ENCODE peak calls at places on chromosomes 12 and 14, in seven cellular contexts. One of them, this sample, is unnamed.

GRCh38 chr14:75018684-75019083 is 16.0 kb downstream of the EIF2B2 start:
- DNase-seq in naive thymus-derived CD4-positive, alpha-beta T cell: no peak
- DNase-seq in cardiac muscle cell: no peak
- DNase-seq in neuronal stem cell: no peak
- DNase-seq in esophagus squamous epithelium: no peak
- DNase-seq in GM23248: no peak
- DNase-seq in upper lobe of right lung: no peak
- DNase-seq in this sample: no peak

GRCh38 chr14:104596451-104596918 is 8.1 kb downstream of the TMEM179 start:
- DNase-seq in naive thymus-derived CD4-positive, alpha-beta T cell: no peak
- DNase-seq in cardiac muscle cell: no peak
- DNase-seq in neuronal stem cell: no peak
- DNase-seq in esophagus squamous epithelium: no peak
- DNase-seq in GM23248: no peak
- DNase-seq in upper lobe of right lung: peak; percentile 43
- DNase-seq in this sample: no peak

GRCh38 chr12:20398720-20399119 is 30.4 kb downstream of the PDE3A start:
- DNase-seq in naive thymus-derived CD4-positive, alpha-beta T cell: no peak
- DNase-seq in cardiac muscle cell: no peak
- DNase-seq in neuronal stem cell: no peak
- DNase-seq in esophagus squamous epithelium: no peak
- DNase-seq in GM23248: no peak
- DNase-seq in upper lobe of right lung: no peak
- DNase-seq in this sample: peak; percentile 15

GRCh38 chr14:89227490-89227834 is 189.6 kb downstream of the FOXN3 start:
- DNase-seq in naive thymus-derived CD4-positive, alpha-beta T cell: no peak
- DNase-seq in cardiac muscle cell: no peak
- DNase-seq in neuronal stem cell: no peak
- DNase-seq in esophagus squamous epithelium: no peak
- DNase-seq in GM23248: peak; percentile 36
- DNase-seq in upper lobe of right lung: no peak
- DNase-seq in this sample: no peak

GRCh38 chr14:38255673-38256357 is at the start of gene CLEC14A:
- DNase-seq in naive thymus-derived CD4-positive, alpha-beta T cell: no peak
- DNase-seq in cardiac muscle cell: no peak
- DNase-seq in neuronal stem cell: no peak
- DNase-seq in esophagus squamous epithelium: no peak
- DNase-seq in GM23248: peak; percentile 23
- DNase-seq in upper lobe of right lung: peak; percentile 70
- DNase-seq in this sample: no peak

GRCh38 chr12:107405436-107405835 is 280.2 kb upstream of the PWP1 start:
- DNase-seq in naive thymus-derived CD4-positive, alpha-beta T cell: no peak
- DNase-seq in cardiac muscle cell: no peak
- DNase-seq in neuronal stem cell: no peak
- DNase-seq in esophagus squamous epithelium: no peak
- DNase-seq in GM23248: no peak
- DNase-seq in upper lobe of right lung: no peak
- DNase-seq in this sample: no peak

GRCh38 chr12:76685246-76685678 is 78.7 kb upstream of the ZDHHC17 start:
- DNase-seq in naive thymus-derived CD4-positive, alpha-beta T cell: no peak
- DNase-seq in cardiac muscle cell: peak; percentile 70
- DNase-seq in neuronal stem cell: no peak
- DNase-seq in esophagus squamous epithelium: no peak
- DNase-seq in GM23248: peak; percentile 56
- DNase-seq in upper lobe of right lung: no peak
- DNase-seq in this sample: peak; percentile 41

GRCh38 chr14:70343141-70343540 is 16.3 kb downstream of the COX16 start:
- DNase-seq in naive thymus-derived CD4-positive, alpha-beta T cell: no peak
- DNase-seq in cardiac muscle cell: no peak
- DNase-seq in neuronal stem cell: no peak
- DNase-seq in esophagus squamous epithelium: no peak
- DNase-seq in GM23248: no peak
- DNase-seq in upper lobe of right lung: no peak
- DNase-seq in this sample: no peak

GRCh38 chr12:6608592-6609311 is 1.6 kb upstream of the CHD4 start:
- DNase-seq in naive thymus-derived CD4-positive, alpha-beta T cell: no peak
- DNase-seq in cardiac muscle cell: peak; percentile 38
- DNase-seq in neuronal stem cell: no peak
- DNase-seq in esophagus squamous epithelium: no peak
- DNase-seq in GM23248: peak; percentile 41
- DNase-seq in upper lobe of right lung: peak; percentile 82
- DNase-seq in this sample: peak; percentile 24

GRCh38 chr12:120367924-120368788 is 808 bp downstream of the MSI1 start:
- DNase-seq in naive thymus-derived CD4-positive, alpha-beta T cell: no peak
- DNase-seq in cardiac muscle cell: no peak
- DNase-seq in neuronal stem cell: no peak
- DNase-seq in esophagus squamous epithelium: no peak
- DNase-seq in GM23248: peak; percentile 41
- DNase-seq in upper lobe of right lung: no peak
- DNase-seq in this sample: peak; percentile 44

GRCh38 chr14:29937116-29937515 is 9.5 kb upstream of the PRKD1 start:
- DNase-seq in naive thymus-derived CD4-positive, alpha-beta T cell: no peak
- DNase-seq in cardiac muscle cell: peak; percentile 8
- DNase-seq in neuronal stem cell: no peak
- DNase-seq in esophagus squamous epithelium: no peak
- DNase-seq in GM23248: peak; percentile 68
- DNase-seq in upper lobe of right lung: no peak
- DNase-seq in this sample: no peak

GRCh38 chr12:111412830-111413441 is 7.2 kb downstream of the SH2B3 start:
- DNase-seq in naive thymus-derived CD4-positive, alpha-beta T cell: no peak
- DNase-seq in cardiac muscle cell: no peak
- DNase-seq in neuronal stem cell: no peak
- DNase-seq in esophagus squamous epithelium: no peak
- DNase-seq in GM23248: peak; percentile 45
- DNase-seq in upper lobe of right lung: no peak
- DNase-seq in this sample: no peak

GRCh38 chr12:121883315-121883660 is 5.3 kb upstream of the PSMD9 start:
- DNase-seq in naive thymus-derived CD4-positive, alpha-beta T cell: no peak
- DNase-seq in cardiac muscle cell: no peak
- DNase-seq in neuronal stem cell: no peak
- DNase-seq in esophagus squamous epithelium: no peak
- DNase-seq in GM23248: no peak
- DNase-seq in upper lobe of right lung: no peak
- DNase-seq in this sample: no peak

GRCh38 chr14:64293976-64294671 is at the start of gene ESR2:
- DNase-seq in naive thymus-derived CD4-positive, alpha-beta T cell: peak; percentile 7
- DNase-seq in cardiac muscle cell: peak; percentile 59
- DNase-seq in neuronal stem cell: peak; percentile 48
- DNase-seq in esophagus squamous epithelium: no peak
- DNase-seq in GM23248: peak; percentile 57
- DNase-seq in upper lobe of right lung: peak; percentile 65
- DNase-seq in this sample: peak; percentile 39

GRCh38 chr14:50677527-50678063 is 9.5 kb upstream of the SAV1 start:
- DNase-seq in naive thymus-derived CD4-positive, alpha-beta T cell: no peak
- DNase-seq in cardiac muscle cell: peak; percentile 67
- DNase-seq in neuronal stem cell: no peak
- DNase-seq in esophagus squamous epithelium: no peak
- DNase-seq in GM23248: peak; percentile 75
- DNase-seq in upper lobe of right lung: no peak
- DNase-seq in this sample: peak; percentile 61

DNA sequence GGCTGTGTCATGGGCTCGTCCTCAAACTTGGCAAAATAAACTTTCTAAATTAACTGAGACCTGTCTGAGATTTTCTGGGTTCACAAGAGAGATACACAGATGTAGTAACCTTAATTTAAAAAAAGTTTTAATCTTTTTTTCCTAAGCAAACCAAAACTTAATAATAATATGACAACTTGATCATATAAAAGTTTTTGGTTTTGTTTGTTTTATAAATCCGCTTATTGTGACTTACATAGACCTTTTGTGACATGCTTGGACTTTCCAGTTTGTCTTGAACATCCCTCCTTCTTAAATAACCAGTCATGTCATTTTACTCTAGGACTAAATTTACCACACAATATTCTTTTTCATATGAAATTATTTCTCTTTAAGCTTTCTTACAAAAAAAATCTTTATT is 8.5 kb downstream of the RDH12 start:
- DNase-seq in naive thymus-derived CD4-positive, alpha-beta T cell: no peak
- DNase-seq in cardiac muscle cell: no peak
- DNase-seq in neuronal stem cell: no peak
- DNase-seq in esophagus squamous epithelium: no peak
- DNase-seq in GM23248: no peak
- DNase-seq in upper lobe of right lung: no peak
- DNase-seq in this sample: no peak
- H3K9me3 ChIP-seq in naive thymus-derived CD4-positive, alpha-beta T cell: no peaks in the 10 kb centered on the region
- H3K9me3 ChIP-seq in cardiac muscle cell: no peaks in the 10 kb centered on the region
- H3K9me3 ChIP-seq in neuronal stem cell: peaks cover 14% of the 10 kb centered on the region
- H3K9me3 ChIP-seq in esophagus squamous epithelium: no peaks in the 10 kb centered on the region
- H3K9me3 ChIP-seq in GM23248: no peaks in the 10 kb centered on the region
- H3K9me3 ChIP-seq in upper lobe of right lung: no peaks in the 10 kb centered on the region
- H3K9me3 ChIP-seq in this sample: peaks cover 7% of the 10 kb centered on the region

DNA sequence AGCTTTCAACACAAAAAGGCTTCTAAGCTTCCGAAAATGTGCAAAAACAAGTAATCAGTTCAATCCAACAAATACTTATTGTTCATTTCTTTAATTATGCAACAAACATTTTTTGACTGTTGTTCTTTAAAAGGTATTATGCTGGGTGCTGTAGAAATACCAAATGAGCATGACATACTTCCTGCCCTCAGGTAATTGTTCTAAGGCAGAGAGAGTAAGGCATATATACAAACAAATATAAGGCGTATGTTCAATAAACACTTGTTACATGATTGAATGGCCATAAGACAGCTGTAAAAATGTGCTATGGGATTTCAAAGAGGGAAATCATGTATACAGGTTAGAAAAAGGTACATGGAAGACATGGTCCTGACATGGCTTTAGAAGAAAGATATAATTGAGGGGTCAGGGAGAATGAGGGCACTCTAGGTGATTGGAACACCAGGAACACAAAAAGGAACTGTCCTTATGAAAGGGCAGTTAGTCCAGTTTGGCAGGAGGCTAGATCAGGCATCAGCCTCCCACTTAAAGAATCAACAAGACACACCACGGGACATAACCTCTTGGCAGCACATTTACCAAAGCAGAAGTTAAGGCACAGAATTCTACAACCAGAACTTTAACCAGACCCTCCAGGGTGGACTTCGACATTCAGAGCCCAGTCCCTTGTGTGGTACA is 135.8 kb upstream of the SCAF11 start:
- DNase-seq in naive thymus-derived CD4-positive, alpha-beta T cell: no peak
- DNase-seq in cardiac muscle cell: no peak
- DNase-seq in neuronal stem cell: no peak
- DNase-seq in esophagus squamous epithelium: no peak
- DNase-seq in GM23248: no peak
- DNase-seq in upper lobe of right lung: no peak
- DNase-seq in this sample: no peak
- H3K9me3 ChIP-seq in naive thymus-derived CD4-positive, alpha-beta T cell: no peaks in the 10 kb centered on the region
- H3K9me3 ChIP-seq in cardiac muscle cell: no peaks in the 10 kb centered on the region
- H3K9me3 ChIP-seq in neuronal stem cell: no peaks in the 10 kb centered on the region
- H3K9me3 ChIP-seq in esophagus squamous epithelium: no peaks in the 10 kb centered on the region
- H3K9me3 ChIP-seq in GM23248: no peaks in the 10 kb centered on the region
- H3K9me3 ChIP-seq in upper lobe of right lung: no peaks in the 10 kb centered on the region
- H3K9me3 ChIP-seq in this sample: no peaks in the 10 kb centered on the region

DNA sequence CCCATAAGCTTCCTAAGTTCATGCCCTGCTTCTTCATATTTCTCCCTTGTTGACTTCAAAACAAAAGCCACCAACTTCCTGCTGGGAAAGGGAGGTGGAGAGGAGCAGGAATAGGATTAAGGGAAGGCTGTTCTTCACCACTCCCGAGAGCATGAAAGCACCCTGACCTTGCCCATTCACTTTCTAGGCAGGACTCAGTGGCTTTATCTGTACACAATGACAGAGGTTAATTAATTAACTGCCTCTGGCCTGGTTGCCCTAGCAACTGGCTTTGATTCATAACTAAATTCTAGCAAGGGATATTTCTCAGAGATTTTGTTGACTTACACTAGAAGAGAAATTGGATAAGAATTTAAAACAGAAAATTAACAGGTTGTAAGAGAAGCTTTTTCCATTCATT is 396.8 kb downstream of the RPS29 start:
- DNase-seq in naive thymus-derived CD4-positive, alpha-beta T cell: no peak
- DNase-seq in cardiac muscle cell: no peak
- DNase-seq in neuronal stem cell: no peak
- DNase-seq in esophagus squamous epithelium: no peak
- DNase-seq in GM23248: no peak
- DNase-seq in upper lobe of right lung: no peak
- DNase-seq in this sample: no peak
- H3K9me3 ChIP-seq in naive thymus-derived CD4-positive, alpha-beta T cell: no peaks in the 10 kb centered on the region
- H3K9me3 ChIP-seq in cardiac muscle cell: no peaks in the 10 kb centered on the region
- H3K9me3 ChIP-seq in neuronal stem cell: no peaks in the 10 kb centered on the region
- H3K9me3 ChIP-seq in esophagus squamous epithelium: no peaks in the 10 kb centered on the region
- H3K9me3 ChIP-seq in GM23248: no peaks in the 10 kb centered on the region
- H3K9me3 ChIP-seq in upper lobe of right lung: peaks cover 3% of the 10 kb centered on the region
- H3K9me3 ChIP-seq in this sample: no peaks in the 10 kb centered on the region

GRCh38 chr14:106459971-106460730 is 933.8 kb downstream of the TMEM121 start:
- DNase-seq in naive thymus-derived CD4-positive, alpha-beta T cell: peak; percentile 55
- DNase-seq in cardiac muscle cell: no peak
- DNase-seq in neuronal stem cell: no peak
- DNase-seq in esophagus squamous epithelium: no peak
- DNase-seq in GM23248: no peak
- DNase-seq in upper lobe of right lung: no peak
- DNase-seq in this sample: no peak
- H3K9me3 ChIP-seq in naive thymus-derived CD4-positive, alpha-beta T cell: no peaks in the 10 kb centered on the region
- H3K9me3 ChIP-seq in cardiac muscle cell: no peaks in the 10 kb centered on the region
- H3K9me3 ChIP-seq in neuronal stem cell: no peaks in the 10 kb centered on the region
- H3K9me3 ChIP-seq in esophagus squamous epithelium: no peaks in the 10 kb centered on the region
- H3K9me3 ChIP-seq in GM23248: no peaks in the 10 kb centered on the region
- H3K9me3 ChIP-seq in upper lobe of right lung: no peaks in the 10 kb centered on the region
- H3K9me3 ChIP-seq in this sample: no peaks in the 10 kb centered on the region

DNA sequence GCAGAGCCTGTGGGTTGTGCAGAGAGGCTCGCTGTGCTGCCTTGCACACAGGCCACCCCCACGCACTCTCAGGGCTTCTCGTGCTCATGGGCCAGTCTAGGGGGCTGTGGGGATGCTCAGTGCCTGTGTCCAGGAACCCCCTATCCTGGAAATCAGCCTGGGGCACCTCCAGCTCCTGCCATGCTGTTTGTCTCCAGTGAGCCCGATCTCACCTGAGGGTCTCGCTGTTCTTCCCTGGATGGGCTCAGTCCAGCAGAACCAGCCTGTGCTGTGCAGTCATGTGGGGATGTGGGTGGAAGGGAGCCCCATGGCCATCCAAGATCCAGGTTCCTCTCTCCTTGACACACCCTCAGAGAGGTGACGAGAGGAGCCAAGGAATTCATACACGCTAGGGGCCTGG is 26.7 kb downstream of the SERPINA1 start:
- DNase-seq in naive thymus-derived CD4-positive, alpha-beta T cell: no peak
- DNase-seq in cardiac muscle cell: no peak
- DNase-seq in neuronal stem cell: no peak
- DNase-seq in esophagus squamous epithelium: no peak
- DNase-seq in GM23248: no peak
- DNase-seq in upper lobe of right lung: no peak
- DNase-seq in this sample: no peak
- H3K9me3 ChIP-seq in naive thymus-derived CD4-positive, alpha-beta T cell: no peaks in the 10 kb centered on the region
- H3K9me3 ChIP-seq in cardiac muscle cell: no peaks in the 10 kb centered on the region
- H3K9me3 ChIP-seq in neuronal stem cell: no peaks in the 10 kb centered on the region
- H3K9me3 ChIP-seq in esophagus squamous epithelium: no peaks in the 10 kb centered on the region
- H3K9me3 ChIP-seq in GM23248: no peaks in the 10 kb centered on the region
- H3K9me3 ChIP-seq in upper lobe of right lung: no peaks in the 10 kb centered on the region
- H3K9me3 ChIP-seq in this sample: no peaks in the 10 kb centered on the region

This sample was measured in adipocyte.